ENCODE peak calls at places on chromosomes 2 and 18, in six cellular contexts. One of them, this sample, is unnamed.

GRCh38 chr2:54669677-54670484 is 53.6 kb upstream of the EML6 start:
- DNase-seq in A549: peak
- DNase-seq in HepG2: peak
- DNase-seq in H1: no peak
- DNase-seq in SK-N-SH: no peak
- DNase-seq in K562: no peak
- DNase-seq in this sample: no peak

GRCh38 chr2:10079192-10079930 is 850 bp downstream of the CYS1 start:
- DNase-seq in SK-N-SH: peak
- DNase-seq in H1: no peak
- DNase-seq in K562: no peak
- DNase-seq in A549: peak
- DNase-seq in HepG2: no peak
- DNase-seq in this sample: no peak

GRCh38 chr2:79131687-79132086 is 11.4 kb downstream of the REG1A start:
- DNase-seq in SK-N-SH: no peak
- DNase-seq in K562: no peak
- DNase-seq in A549: no peak
- DNase-seq in H1: no peak
- DNase-seq in HepG2: no peak
- DNase-seq in this sample: no peak

GRCh38 chr18:51630706-51631105 is 433.2 kb upstream of the MEX3C start:
- DNase-seq in SK-N-SH: no peak
- DNase-seq in A549: no peak
- DNase-seq in H1: no peak
- DNase-seq in HepG2: no peak
- DNase-seq in K562: no peak
- DNase-seq in this sample: peak

GRCh38 chr2:169468841-169469240 is 10.5 kb upstream of the BBS5 start:
- DNase-seq in K562: no peak
- DNase-seq in H1: no peak
- DNase-seq in A549: no peak
- DNase-seq in SK-N-SH: no peak
- DNase-seq in HepG2: no peak
- DNase-seq in this sample: no peak

GRCh38 chr2:36695746-36696415 is 626 bp upstream of the VIT start:
- DNase-seq in SK-N-SH: peak
- DNase-seq in HepG2: no peak
- DNase-seq in H1: no peak
- DNase-seq in A549: peak
- DNase-seq in K562: no peak
- DNase-seq in this sample: no peak

GRCh38 chr2:98508690-98509054 is 64.0 kb downstream of the INPP4A start:
- DNase-seq in SK-N-SH: no peak
- DNase-seq in HepG2: no peak
- DNase-seq in A549: no peak
- DNase-seq in H1: no peak
- DNase-seq in K562: peak
- DNase-seq in this sample: no peak

GRCh38 chr2:15941483-15941853 is 1.1 kb downstream of the MYCN start:
- DNase-seq in K562: no peak
- DNase-seq in SK-N-SH: peak
- DNase-seq in H1: peak
- DNase-seq in HepG2: no peak
- DNase-seq in A549: no peak
- DNase-seq in this sample: no peak

GRCh38 chr2:57943271-57943670 is 103.3 kb upstream of the VRK2 start:
- DNase-seq in H1: no peak
- DNase-seq in K562: no peak
- DNase-seq in HepG2: no peak
- DNase-seq in A549: peak
- DNase-seq in SK-N-SH: no peak
- DNase-seq in this sample: no peak

GRCh38 chr2:68911246-68911645 is 40.0 kb upstream of the BMP10 start:
- DNase-seq in H1: no peak
- DNase-seq in K562: no peak
- DNase-seq in SK-N-SH: no peak
- DNase-seq in A549: no peak
- DNase-seq in HepG2: no peak
- DNase-seq in this sample: no peak

GRCh38 chr2:228017784-228018183 is 146.4 kb downstream of the DAW1 start:
- DNase-seq in SK-N-SH: no peak
- DNase-seq in H1: no peak
- DNase-seq in A549: no peak
- DNase-seq in HepG2: no peak
- DNase-seq in K562: no peak
- DNase-seq in this sample: no peak

GRCh38 chr2:208033701-208034502 is 8.6 kb upstream of the PLEKHM3 start:
- DNase-seq in A549: peak
- DNase-seq in H1: no peak
- DNase-seq in SK-N-SH: no peak
- DNase-seq in K562: peak
- DNase-seq in HepG2: peak
- DNase-seq in this sample: no peak

GRCh38 chr18:30675905-30676620 is 366.5 kb downstream of the DSC3 start:
- DNase-seq in HepG2: no peak
- DNase-seq in K562: peak
- DNase-seq in A549: no peak
- DNase-seq in SK-N-SH: no peak
- DNase-seq in H1: no peak
- DNase-seq in this sample: no peak

GRCh38 chr2:97645112-97645699 is 656 bp upstream of the COX5B start:
- DNase-seq in HepG2: no peak
- DNase-seq in H1: no peak
- DNase-seq in SK-N-SH: peak
- DNase-seq in K562: peak
- DNase-seq in A549: no peak
- DNase-seq in this sample: no peak

GRCh38 chr2:166373951-166374350 is 1.8 kb downstream of the SCN9A start:
- DNase-seq in K562: peak
- DNase-seq in HepG2: peak
- DNase-seq in SK-N-SH: peak
- DNase-seq in A549: peak
- DNase-seq in H1: no peak
- DNase-seq in this sample: no peak

GRCh38 chr18:79599503-79599931 is 80.1 kb upstream of the CTDP1 start:
- DNase-seq in HepG2: no peak
- DNase-seq in SK-N-SH: no peak
- DNase-seq in A549: peak
- DNase-seq in H1: no peak
- DNase-seq in K562: no peak
- DNase-seq in this sample: no peak

GRCh38 chr2:102069311-102069974 is 73.1 kb upstream of the IL1R1 start:
- DNase-seq in H1: no peak
- DNase-seq in SK-N-SH: no peak
- DNase-seq in A549: no peak
- DNase-seq in K562: peak
- DNase-seq in HepG2: no peak
- DNase-seq in this sample: no peak

GRCh38 chr2:134310450-134311079 is 56.7 kb downstream of the MGAT5 start:
- DNase-seq in A549: no peak
- DNase-seq in H1: no peak
- DNase-seq in HepG2: no peak
- DNase-seq in SK-N-SH: no peak
- DNase-seq in K562: no peak
- DNase-seq in this sample: no peak

GRCh38 chr2:64063454-64063853 is 44.2 kb upstream of the VPS54 start:
- DNase-seq in K562: no peak
- DNase-seq in HepG2: no peak
- DNase-seq in H1: no peak
- DNase-seq in SK-N-SH: no peak
- DNase-seq in A549: no peak
- DNase-seq in this sample: no peak

GRCh38 chr2:96549466-96549785 is 12.9 kb downstream of the ARID5A start:
- DNase-seq in K562: no peak
- DNase-seq in A549: no peak
- DNase-seq in H1: no peak
- DNase-seq in HepG2: no peak
- DNase-seq in SK-N-SH: no peak
- DNase-seq in this sample: no peak

GRCh38 chr2:191724015-191724414 is 46.1 kb downstream of the NABP1 start:
- DNase-seq in K562: no peak
- DNase-seq in A549: no peak
- DNase-seq in HepG2: no peak
- DNase-seq in H1: no peak
- DNase-seq in SK-N-SH: no peak
- DNase-seq in this sample: peak

GRCh38 chr2:53737091-53737490 is 30.5 kb upstream of the CHAC2 start:
- DNase-seq in A549: no peak
- DNase-seq in H1: no peak
- DNase-seq in K562: no peak
- DNase-seq in HepG2: no peak
- DNase-seq in SK-N-SH: no peak
- DNase-seq in this sample: no peak

GRCh38 chr2:149926149-149926548 is 338.6 kb upstream of the MMADHC start:
- DNase-seq in H1: no peak
- DNase-seq in SK-N-SH: no peak
- DNase-seq in HepG2: no peak
- DNase-seq in K562: no peak
- DNase-seq in A549: no peak
- DNase-seq in this sample: no peak

GRCh38 chr2:114789989-114790388 is 347.5 kb downstream of the DPP10 start:
- DNase-seq in H1: no peak
- DNase-seq in A549: no peak
- DNase-seq in K562: no peak
- DNase-seq in SK-N-SH: no peak
- DNase-seq in HepG2: no peak
- DNase-seq in this sample: no peak

GRCh38 chr2:23606968-23607367 is 222.0 kb downstream of the KLHL29 start:
- DNase-seq in SK-N-SH: no peak
- DNase-seq in H1: no peak
- DNase-seq in K562: no peak
- DNase-seq in A549: no peak
- DNase-seq in HepG2: no peak
- DNase-seq in this sample: no peak

GRCh38 chr2:175929850-175930249 is 72.2 kb downstream of the LNPK start:
- DNase-seq in K562: no peak
- DNase-seq in A549: no peak
- DNase-seq in HepG2: no peak
- DNase-seq in SK-N-SH: no peak
- DNase-seq in H1: no peak
- DNase-seq in this sample: no peak

GRCh38 chr2:187302619-187303018 is 145.4 kb downstream of the CALCRL start:
- DNase-seq in K562: no peak
- DNase-seq in HepG2: no peak
- DNase-seq in SK-N-SH: no peak
- DNase-seq in H1: no peak
- DNase-seq in A549: no peak
- DNase-seq in this sample: no peak

GRCh38 chr2:225354281-225354774 is 45.2 kb upstream of the NYAP2 start:
- DNase-seq in H1: no peak
- DNase-seq in K562: no peak
- DNase-seq in A549: peak
- DNase-seq in SK-N-SH: peak
- DNase-seq in HepG2: peak
- DNase-seq in this sample: no peak

GRCh38 chr2:172836386-172837200 is 100.9 kb downstream of the RAPGEF4 start:
- DNase-seq in HepG2: no peak
- DNase-seq in H1: no peak
- DNase-seq in A549: peak
- DNase-seq in K562: no peak
- DNase-seq in SK-N-SH: no peak
- DNase-seq in this sample: no peak

DNA sequence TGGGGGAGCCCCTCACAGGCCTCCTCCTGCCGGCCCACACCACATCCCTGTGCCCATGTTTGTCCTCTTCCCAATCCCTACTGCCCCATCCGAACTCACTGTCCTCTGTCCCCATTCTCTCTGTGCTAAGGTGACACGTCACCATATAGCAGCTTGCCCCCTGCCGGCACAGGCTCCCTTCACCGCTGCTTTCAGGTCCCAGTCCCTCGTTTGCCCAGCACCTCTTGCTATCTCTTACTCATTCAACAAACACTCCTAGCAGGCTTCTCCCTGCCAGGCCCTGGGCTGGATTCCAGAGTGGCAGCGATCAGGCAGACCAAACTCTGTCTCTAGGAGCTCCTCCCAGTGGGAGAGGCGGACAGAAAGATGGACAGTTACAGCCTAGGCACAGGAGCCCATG is 74.3 kb downstream of the TFCP2L1 start:
- DNase-seq in K562: no peak
- DNase-seq in H1: no peak
- DNase-seq in SK-N-SH: no peak
- DNase-seq in A549: peak
- DNase-seq in HepG2: no peak
- DNase-seq in this sample: no peak
- TF ChIP-seq CHD2 in K562: no peak
- TF ChIP-seq CHD2 in H1: no peak
- TF ChIP-seq CHD2 in SK-N-SH: no peak
- TF ChIP-seq CHD2 in A549: no peak
- TF ChIP-seq CHD2 in HepG2: no peak
- TF ChIP-seq CHD2 in this sample: no peak

GRCh38 chr2:13046557-13047165 is 329.9 kb downstream of the TRIB2 start:
- DNase-seq in H1: no peak
- DNase-seq in SK-N-SH: no peak
- DNase-seq in A549: peak
- DNase-seq in K562: no peak
- DNase-seq in HepG2: peak
- DNase-seq in this sample: no peak
- TF ChIP-seq CHD2 in H1: no peak
- TF ChIP-seq CHD2 in SK-N-SH: no peak
- TF ChIP-seq CHD2 in A549: no peak
- TF ChIP-seq CHD2 in K562: no peak
- TF ChIP-seq CHD2 in HepG2: no peak
- TF ChIP-seq CHD2 in this sample: no peak

GRCh38 chr18:45619826-45620201 is 4.5 kb downstream of the SLC14A2 start:
- DNase-seq in H1: no peak
- DNase-seq in HepG2: no peak
- DNase-seq in K562: no peak
- DNase-seq in SK-N-SH: no peak
- DNase-seq in A549: no peak
- DNase-seq in this sample: no peak
- TF ChIP-seq CHD2 in H1: no peak
- TF ChIP-seq CHD2 in HepG2: no peak
- TF ChIP-seq CHD2 in K562: no peak
- TF ChIP-seq CHD2 in SK-N-SH: no peak
- TF ChIP-seq CHD2 in A549: no peak
- TF ChIP-seq CHD2 in this sample: no peak

DNA sequence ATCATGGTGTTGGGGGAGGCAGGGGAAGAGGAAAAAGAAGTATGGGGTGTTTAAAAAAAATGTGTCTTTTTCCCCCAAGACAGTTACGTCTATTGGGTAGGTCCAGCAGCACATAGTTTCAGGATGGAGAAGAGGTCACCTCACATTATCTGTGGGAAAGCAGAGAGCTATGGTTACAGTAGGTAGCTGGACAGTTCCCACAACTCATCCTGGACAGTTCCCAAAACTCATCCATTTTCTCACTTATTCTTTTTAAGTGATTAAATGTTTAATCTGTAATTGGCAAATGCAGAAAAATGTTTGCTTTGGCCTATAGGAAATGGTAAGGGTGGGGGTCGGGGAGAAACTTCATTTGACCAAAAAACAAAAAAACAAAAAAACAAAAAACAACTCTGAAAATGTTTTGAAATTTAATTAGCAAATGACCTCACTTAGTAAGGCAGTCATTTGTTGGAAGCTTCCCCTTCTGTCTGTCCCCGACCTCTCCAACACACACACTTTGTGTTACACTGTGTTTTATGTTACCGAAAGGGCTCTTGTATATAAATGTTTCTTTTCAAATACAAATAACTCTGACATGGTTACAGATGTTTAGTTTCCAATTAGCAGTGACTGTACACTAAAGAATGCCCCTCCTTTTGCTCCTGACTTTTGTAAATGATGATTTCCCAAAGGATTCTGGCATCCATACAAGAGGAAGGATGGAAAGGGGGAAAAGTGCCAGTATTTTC is 173.3 kb upstream of the ZFP36L2 start:
- DNase-seq in K562: no peak
- DNase-seq in H1: no peak
- DNase-seq in A549: no peak
- DNase-seq in HepG2: no peak
- DNase-seq in SK-N-SH: peak
- DNase-seq in this sample: no peak
- TF ChIP-seq CHD2 in K562: no peak
- TF ChIP-seq CHD2 in H1: no peak
- TF ChIP-seq CHD2 in A549: no peak
- TF ChIP-seq CHD2 in HepG2: no peak
- TF ChIP-seq CHD2 in SK-N-SH: no peak
- TF ChIP-seq CHD2 in this sample: no peak